ENCODE peak calls at places on chromosomes 13 and 19, in four cellular contexts. N, V, A and E are unnamed samples.

GRCh38 chr19:33404506-33404905 is 31.0 kb downstream of the CEBPG start:
- DNase-seq in V (no peak), A (no peak), N (peak), E (no peak)

GRCh38 chr19:30670011-30670329 is 297.8 kb downstream of the ZNF536 start:
- DNase-seq in N (no peak), V (no peak), A (no peak), E (no peak)

GRCh38 chr19:55283548-55284393 is at the start of gene BRSK1:
- DNase-seq in N (peak), V (no peak), A (peak), E (peak)

GRCh38 chr19:50428768-50429463 is 3.8 kb upstream of the MYBPC2 start:
- DNase-seq in N (no peak), A (no peak), V (no peak), E (no peak)

GRCh38 chr13:97130201-97130600 is 91.9 kb upstream of the MBNL2 start:
- DNase-seq in N (no peak), A (no peak), V (no peak), E (no peak)

GRCh38 chr13:61187471-61187870 is 228.2 kb downstream of the PCDH20 start:
- DNase-seq in V (no peak), A (no peak), N (no peak), E (no peak)

GRCh38 chr13:51477653-51478324 is 25.0 kb upstream of the INTS6 start:
- DNase-seq in N (no peak), V (no peak), A (no peak), E (no peak)

GRCh38 chr13:99656843-99657506 is 155.7 kb downstream of the TM9SF2 start:
- DNase-seq in N (no peak), V (no peak), A (no peak), E (peak)

GRCh38 chr19:19217110-19217509 is 5.4 kb downstream of the NCAN start:
- DNase-seq in A (no peak), N (no peak), V (no peak), E (no peak)

GRCh38 chr19:58450836-58451357 is 525 bp upstream of the ZNF324B start:
- DNase-seq in A (peak), V (no peak), N (no peak), E (no peak)

GRCh38 chr13:80048802-80049201 is 292.1 kb downstream of the SPRY2 start:
- DNase-seq in A (peak), V (no peak), N (peak), E (peak)

GRCh38 chr13:42971670-42972355 is 20.2 kb downstream of the EPSTI1 start:
- DNase-seq in V (no peak), N (no peak), A (no peak), E (no peak)

GRCh38 chr19:46975011-46975917 is 44.4 kb upstream of the NPAS1 start:
- DNase-seq in V (no peak), N (no peak), A (no peak), E (no peak)